ENCODE peak calls at places on chromosomes 16 and 17, in four cellular contexts. E, S, R and B are unnamed samples.

GRCh38 chr16:3256876-3257465 is 538 bp upstream of the MEFV start:
- DNase-seq in R (no peak), E (no peak), S (no peak), B (no peak)

GRCh38 chr17:35973333-35974260 is 7.7 kb downstream of the CCL16 start:
- DNase-seq in R (no peak), S (no peak), E (no peak), B (no peak)

GRCh38 chr16:18788828-18789514 is 1.2 kb downstream of the RPS15A start:
- DNase-seq in E (no peak), R (no peak), S (no peak), B (peak)

GRCh38 chr17:75048396-75048933 is 1.4 kb downstream of the KCTD2 start:
- DNase-seq in E (no peak), S (no peak), R (no peak), B (peak)

GRCh38 chr17:80781188-80781577 is 210.5 kb upstream of the CHMP6 start:
- DNase-seq in S (no peak), R (no peak), E (no peak), B (no peak)

GRCh38 chr17:30212750-30213149 is 22.7 kb downstream of the SLC6A4 start:
- DNase-seq in E (no peak), R (no peak), S (no peak), B (no peak)

GRCh38 chr16:25065899-25066298 is 45.6 kb upstream of the LCMT1 start:
- DNase-seq in E (no peak), R (no peak), S (no peak), B (no peak)

GRCh38 chr16:8649829-8650554 is 24.4 kb upstream of the ABAT start:
- DNase-seq in R (no peak), E (no peak), S (no peak), B (no peak)

GRCh38 chr16:58511933-58512815 is 3.1 kb upstream of the SETD6 start:
- DNase-seq in E (peak), S (no peak), R (peak), B (peak)

GRCh38 chr16:79436885-79437284 is 163.7 kb downstream of the MAF start:
- DNase-seq in S (no peak), R (no peak), E (no peak), B (no peak)

GRCh38 chr17:61144876-61145564 is 254.6 kb upstream of the TBX2 start:
- DNase-seq in R (no peak), E (no peak), S (no peak), B (peak)

GRCh38 chr17:44310188-44310587 is 1.8 kb downstream of the RUNDC3A start:
- DNase-seq in R (no peak), S (no peak), E (no peak), B (no peak)

GRCh38 chr17:31877911-31878702 is 19.1 kb upstream of the COPRS start:
- DNase-seq in E (no peak), R (no peak), S (no peak), B (no peak)

GRCh38 chr17:68567035-68567434 is 34.1 kb downstream of the FAM20A start:
- DNase-seq in E (no peak), R (no peak), S (no peak), B (no peak)

GRCh38 chr17:1783834-1784611 is 22.2 kb downstream of the SERPINF1 start:
- DNase-seq in S (no peak), E (peak), R (no peak), B (peak)

GRCh38 chr17:49596613-49597244 is 21.1 kb downstream of the NXPH3 start:
- DNase-seq in S (no peak), R (no peak), E (no peak), B (no peak)

GRCh38 chr16:11094075-11094593 is 149.8 kb downstream of the CLEC16A start:
- DNase-seq in E (no peak), R (no peak), S (no peak), B (peak)

GRCh38 chr17:78412403-78412802 is 34.0 kb downstream of the PGS1 start:
- DNase-seq in E (no peak), R (no peak), S (no peak), B (peak)

GRCh38 chr17:17739388-17740066 is 58.3 kb downstream of the RAI1 start:
- DNase-seq in R (no peak), S (no peak), E (no peak), B (no peak)

GRCh38 chr17:79970576-79971068 is 65.0 kb downstream of the TBC1D16 start:
- DNase-seq in S (no peak), R (peak), E (peak), B (peak)

GRCh38 chr17:62630365-62631085 is 3.1 kb downstream of the MRC2 start:
- DNase-seq in S (no peak), E (no peak), R (no peak), B (no peak)

GRCh38 chr16:17269434-17269833 is 201.3 kb downstream of the XYLT1 start:
- DNase-seq in E (no peak), R (no peak), S (no peak), B (no peak)

GRCh38 chr16:24853169-24853824 is 7.5 kb downstream of the SLC5A11 start:
- DNase-seq in S (no peak), R (no peak), E (no peak), B (no peak)

GRCh38 chr17:77882481-77883212 is 75.9 kb upstream of the TNRC6C start:
- DNase-seq in S (no peak), R (no peak), E (no peak), B (no peak)

GRCh38 chr16:66930189-66930588 is 4.0 kb downstream of the CIAO2B start:
- DNase-seq in S (no peak), R (no peak), E (no peak), B (peak)

GRCh38 chr16:23433261-23433920 is 19.6 kb downstream of the COG7 start:
- DNase-seq in R (no peak), E (no peak), S (no peak), B (no peak)

GRCh38 chr17:80187090-80187489 is 17.3 kb downstream of the CARD14 start:
- DNase-seq in R (no peak), E (no peak), S (no peak), B (no peak)

GRCh38 chr17:34582901-34583245 is 3.5 kb downstream of the TMEM132E start:
- DNase-seq in E (no peak), S (no peak), R (no peak), B (no peak)

GRCh38 chr16:69607674-69608073 is 41.9 kb downstream of the NFAT5 start:
- DNase-seq in R (no peak), S (no peak), E (no peak), B (no peak)

GRCh38 chr17:66426397-66427033 is 124.1 kb downstream of the PRKCA start:
- DNase-seq in R (no peak), E (peak), S (no peak), B (no peak)

GRCh38 chr17:17812211-17813054 is 24.4 kb downstream of the SREBF1 start:
- DNase-seq in R (peak), S (no peak), E (peak), B (peak)

GRCh38 chr16:27670071-27670825 is 120.3 kb downstream of the KATNIP start:
- DNase-seq in S (no peak), E (no peak), R (no peak), B (no peak)

GRCh38 chr16:19555186-19555937 is at the start of gene VPS35L:
- DNase-seq in R (peak), S (peak), E (peak), B (peak)

GRCh38 chr16:85680352-85680944 is 8.3 kb downstream of the GINS2 start:
- DNase-seq in E (no peak), R (no peak), S (no peak), B (no peak)

GRCh38 chr16:4693956-4694663 is 748 bp downstream of the NUDT16L1 start:
- DNase-seq in E (no peak), R (peak), S (no peak), B (peak)

GRCh38 chr16:23362460-23363317 is 60.6 kb downstream of the SCNN1B start:
- DNase-seq in S (no peak), E (no peak), R (no peak), B (no peak)

GRCh38 chr17:42577532-42578281 is at the start of gene PSMC3IP:
- DNase-seq in S (peak), R (peak), E (peak), B (peak)

GRCh38 chr16:351804-352520 is 561 bp downstream of the AXIN1 start:
- DNase-seq in E (no peak), R (no peak), S (no peak), B (peak)

GRCh38 chr17:76869209-76869877 is 1.1 kb downstream of the MGAT5B start:
- DNase-seq in S (no peak), R (no peak), E (no peak), B (no peak)

GRCh38 chr17:31579265-31579664 is 187.8 kb downstream of the RAB11FIP4 start:
- DNase-seq in E (no peak), S (no peak), R (no peak), B (no peak)